ENCODE peak calls at places on chromosomes 13 and 19, in six cellular contexts. E is CD8-positive, alpha-beta T cell; W is esophagus muscularis mucosa; C is AG10803; G is activated B cell treated with CpG ODN at 0.5 μM for 24 hours; D is astrocyte of the spinal cord. A is an unnamed sample.

GRCh38 chr13:48585456-48585840 is 52.6 kb upstream of the RCBTB2 start:
- DNase-seq in E (no peak), W (peak), C (peak), G (no peak), D (peak), A (peak)

GRCh38 chr13:28438598-28439334 is 56.2 kb downstream of the FLT1 start:
- DNase-seq in E (no peak), W (no peak), C (no peak), G (no peak), D (no peak), A (no peak)

GRCh38 chr13:78430166-78430791 is 173.1 kb downstream of the POU4F1 start:
- DNase-seq in E (no peak), W (no peak), C (no peak), G (no peak), D (no peak), A (no peak)

GRCh38 chr13:98279473-98280175 is 102.6 kb upstream of the RNF113B start:
- DNase-seq in E (no peak), W (no peak), C (no peak), G (no peak), D (no peak), A (no peak)

GRCh38 chr13:51451467-51452390 is 1.1 kb downstream of the INTS6 start:
- DNase-seq in E (peak), W (peak), C (peak), G (peak), D (peak), A (peak)

GRCh38 chr19:41753159-41753558 is 2.2 kb upstream of the CEACAM6 start:
- DNase-seq in E (peak), W (no peak), C (peak), G (peak), D (no peak), A (peak)

GRCh38 chr13:82356667-82357066 is 1525.6 kb downstream of the SLITRK1 start:
- DNase-seq in E (no peak), W (no peak), C (peak), G (no peak), D (peak), A (peak)

GRCh38 chr13:42474954-42475353 is 99.0 kb upstream of the TNFSF11 start:
- DNase-seq in E (no peak), W (no peak), C (no peak), G (no peak), D (peak), A (peak)

GRCh38 chr13:113106666-113107065 is 1.1 kb downstream of the F7 start:
- DNase-seq in E (no peak), W (no peak), C (no peak), G (no peak), D (no peak), A (no peak)

GRCh38 chr19:17202249-17202648 is 12.9 kb upstream of the USE1 start:
- DNase-seq in E (peak), W (no peak), C (no peak), G (no peak), D (no peak), A (no peak)

GRCh38 chr13:73987618-73988017 is 146.6 kb downstream of the KLF12 start:
- DNase-seq in E (no peak), W (no peak), C (no peak), G (no peak), D (no peak), A (no peak)

GRCh38 chr13:36131931-36132297 is 732 bp upstream of the DCLK1 start:
- DNase-seq in E (no peak), W (no peak), C (peak), G (no peak), D (peak), A (peak)

GRCh38 chr13:37984357-37984756 is 114.8 kb upstream of the TRPC4 start:
- DNase-seq in E (no peak), W (no peak), C (no peak), G (no peak), D (no peak), A (no peak)

GRCh38 chr13:32720026-32720425 is 133.8 kb downstream of the PDS5B start:
- DNase-seq in E (no peak), W (no peak), C (peak), G (no peak), D (no peak), A (no peak)

GRCh38 chr19:8397746-8398721 is 7.9 kb downstream of the RAB11B start:
- DNase-seq in E (no peak), W (no peak), C (no peak), G (no peak), D (no peak), A (no peak)

GRCh38 chr19:49875801-49876421 is 1.2 kb downstream of the AKT1S1 start:
- DNase-seq in E (peak), W (no peak), C (peak), G (peak), D (peak), A (peak)

GRCh38 chr13:78603240-78603947 is at the start of gene POU4F1:
- DNase-seq in E (peak), W (no peak), C (no peak), G (no peak), D (no peak), A (no peak)

GRCh38 chr19:2014731-2015610 is 543 bp downstream of the BTBD2 start:
- DNase-seq in E (no peak), W (no peak), C (no peak), G (peak), D (no peak), A (no peak)

GRCh38 chr19:1266818-1267440 is 2.2 kb upstream of the CIRBP start:
- DNase-seq in E (peak), W (no peak), C (peak), G (peak), D (peak), A (peak)

GRCh38 chr13:42969558-42970172 is 22.4 kb downstream of the EPSTI1 start:
- DNase-seq in E (peak), W (peak), C (peak), G (peak), D (peak), A (peak)

GRCh38 chr19:29873024-29873800 is 61.4 kb downstream of the CCNE1 start:
- DNase-seq in E (peak), W (no peak), C (peak), G (peak), D (no peak), A (no peak)

GRCh38 chr19:29876414-29876813 is 64.6 kb downstream of the CCNE1 start:
- DNase-seq in E (no peak), W (no peak), C (no peak), G (no peak), D (no peak), A (no peak)

GRCh38 chr19:29875931-29876330 is 64.1 kb downstream of the CCNE1 start:
- DNase-seq in E (no peak), W (no peak), C (no peak), G (no peak), D (no peak), A (no peak)

GRCh38 chr19:29872224-29872731 is 60.5 kb downstream of the CCNE1 start:
- DNase-seq in E (peak), W (no peak), C (no peak), G (no peak), D (no peak), A (no peak)

GRCh38 chr19:29873801-29874575 is 62.2 kb downstream of the CCNE1 start:
- DNase-seq in E (no peak), W (no peak), C (no peak), G (no peak), D (no peak), A (no peak)
- TF ChIP-seq CTCF in E (peak), W (peak), C (no peak), G (no peak), D (no peak), A (peak)

GRCh38 chr13:57925250-57925649 is 293.7 kb downstream of the PCDH17 start:
- DNase-seq in E (no peak), W (no peak), C (no peak), G (no peak), D (peak), A (no peak)
- TF ChIP-seq CTCF in E (no peak), W (no peak), C (no peak), G (no peak), D (peak), A (no peak)

DNA sequence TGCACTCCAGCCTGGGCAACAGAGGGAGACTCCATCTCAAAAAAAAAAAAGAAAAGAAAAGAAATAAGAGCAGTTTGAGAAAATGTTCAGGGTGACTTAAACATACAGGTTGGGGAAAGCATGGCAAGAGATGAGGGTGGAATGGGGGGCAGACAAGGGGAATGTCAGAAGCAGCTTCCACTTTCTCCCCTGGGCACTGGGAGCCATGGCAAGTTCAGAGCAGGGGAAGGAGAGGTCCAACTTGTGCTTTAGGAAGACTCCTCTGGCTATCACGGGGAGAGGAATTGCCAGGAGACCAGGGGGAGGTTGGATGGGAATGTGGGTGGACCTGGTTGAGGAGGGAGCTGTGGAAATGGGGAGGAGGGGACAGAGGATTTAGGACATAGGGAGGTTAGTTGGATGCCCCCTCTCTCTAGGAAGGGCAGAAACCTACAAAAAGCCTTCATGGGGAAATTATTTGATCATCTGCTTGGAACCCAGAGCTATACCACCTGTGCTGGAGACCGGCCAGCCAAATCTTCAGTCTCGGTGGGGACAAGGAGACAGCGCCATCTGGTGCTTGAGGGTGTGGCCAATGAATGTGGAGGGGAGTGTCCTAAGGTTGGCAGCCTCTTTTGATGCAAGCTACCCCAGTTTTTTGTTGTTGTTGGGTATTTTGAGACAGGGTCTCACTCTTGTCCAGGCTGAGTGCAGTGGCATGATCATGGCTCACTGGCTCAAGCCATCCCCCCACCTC is 7.3 kb upstream of the STRN4 start:
- DNase-seq in E (peak), W (no peak), C (no peak), G (peak), D (no peak), A (no peak)
- TF ChIP-seq CTCF in E (peak), W (no peak), C (peak), G (no peak), D (peak), A (peak)

GRCh38 chr19:27975419-27976005 is 1237.4 kb downstream of the UQCRFS1 start:
- DNase-seq in E (no peak), W (no peak), C (no peak), G (no peak), D (no peak), A (no peak)
- TF ChIP-seq CTCF in E (no peak), W (no peak), C (no peak), G (no peak), D (no peak), A (no peak)

DNA sequence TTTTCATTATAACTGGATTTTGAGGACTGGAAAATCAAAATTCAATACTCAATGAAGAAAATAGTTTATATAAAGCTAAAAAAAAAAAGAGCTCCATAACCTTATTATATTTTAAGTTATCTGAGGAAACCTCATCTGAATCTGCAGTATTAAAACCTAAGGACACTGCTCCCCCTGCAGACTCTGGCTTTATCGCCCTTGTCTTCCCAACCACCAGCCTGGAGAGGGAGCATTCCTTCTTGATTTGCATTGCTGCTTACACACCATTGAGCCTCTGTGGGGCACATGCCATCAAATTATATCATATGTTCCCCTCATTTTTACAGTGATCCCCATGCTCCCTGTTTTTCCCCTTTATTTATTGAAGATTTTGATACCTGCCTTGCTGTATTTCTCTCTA is 871.4 kb upstream of the GPC6 start:
- DNase-seq in E (no peak), W (no peak), C (no peak), G (no peak), D (peak), A (peak)
- TF ChIP-seq CTCF in E (no peak), W (no peak), C (no peak), G (no peak), D (peak), A (peak)

GRCh38 chr13:39943711-39944110 is 288.2 kb downstream of the COG6 start:
- DNase-seq in E (no peak), W (no peak), C (no peak), G (no peak), D (no peak), A (no peak)

GRCh38 chr13:39942177-39942900 is 286.9 kb downstream of the COG6 start:
- DNase-seq in E (no peak), W (no peak), C (no peak), G (no peak), D (no peak), A (no peak)

GRCh38 chr13:39945226-39945625 is 289.8 kb downstream of the COG6 start:
- DNase-seq in E (no peak), W (no peak), C (no peak), G (no peak), D (no peak), A (no peak)

GRCh38 chr13:39941236-39941635 is 285.8 kb downstream of the COG6 start:
- DNase-seq in E (no peak), W (no peak), C (no peak), G (no peak), D (no peak), A (no peak)

GRCh38 chr13:39942901-39943273 is 287.4 kb downstream of the COG6 start:
- DNase-seq in E (peak), W (no peak), C (peak), G (peak), D (peak), A (peak)
- TF ChIP-seq CTCF in E (peak), W (peak), C (peak), G (peak), D (peak), A (peak)

GRCh38 chr19:40736661-40737060 is 13.6 kb downstream of the ACTMAP start:
- DNase-seq in E (no peak), W (no peak), C (no peak), G (no peak), D (no peak), A (no peak)
- TF ChIP-seq CTCF in E (no peak), W (no peak), C (no peak), G (no peak), D (no peak), A (no peak)